ENCODE peak calls at places on chromosome 6, in four cellular contexts. H, A, T and I are unnamed samples.

GRCh38 chr6:25066593-25066992 is 130.8 kb upstream of the RIPOR2 start:
- DNase-seq in H (no peak), A (peak), T (no peak), I (peak)

GRCh38 chr6:70375166-70375565 is 38.1 kb upstream of the FAM135A start:
- DNase-seq in H (no peak), A (peak), T (no peak), I (peak)

GRCh38 chr6:115932481-115932880 is 128.2 kb downstream of the FRK start:
- DNase-seq in H (no peak), A (no peak), T (no peak), I (no peak)

GRCh38 chr6:40395066-40395697 is 192.0 kb downstream of the LRFN2 start:
- DNase-seq in H (no peak), A (no peak), T (no peak), I (peak)

GRCh38 chr6:39426057-39426592 is 103.6 kb upstream of the KCNK16 start:
- DNase-seq in H (no peak), A (peak), T (no peak), I (peak)

GRCh38 chr6:142696123-142696522 is 248.9 kb downstream of the HIVEP2 start:
- DNase-seq in H (no peak), A (no peak), T (no peak), I (peak)

GRCh38 chr6:28673800-28674671 is 148.4 kb downstream of the GPX5 start:
- DNase-seq in H (no peak), A (peak), T (no peak), I (peak)

GRCh38 chr6:24603241-24603640 is 42.8 kb downstream of the KIAA0319 start:
- DNase-seq in H (no peak), A (no peak), T (no peak), I (no peak)

GRCh38 chr6:6008648-6009421 is 2.1 kb upstream of the NRN1 start:
- DNase-seq in H (peak), A (no peak), T (peak), I (peak)

GRCh38 chr6:88584581-88584980 is 378.8 kb downstream of the RNGTT start:
- DNase-seq in H (no peak), A (no peak), T (no peak), I (no peak)

GRCh38 chr6:26284537-26285142 is 80.4 kb upstream of the BTN3A2 start:
- DNase-seq in H (peak), A (peak), T (no peak), I (peak)

GRCh38 chr6:166989427-166990034 is 9.7 kb upstream of the CEP43 start:
- DNase-seq in H (no peak), A (peak), T (no peak), I (peak)

GRCh38 chr6:148501178-148501590 is 158.5 kb downstream of the SASH1 start:
- DNase-seq in H (no peak), A (peak), T (peak), I (peak)

GRCh38 chr6:126672654-126673053 is 332.7 kb downstream of the CENPW start:
- DNase-seq in H (no peak), A (no peak), T (no peak), I (peak)

GRCh38 chr6:3919130-3919628 is 70.0 kb downstream of the FAM50B start:
- DNase-seq in H (no peak), A (peak), T (no peak), I (peak)

GRCh38 chr6:15089569-15090144 is 156.2 kb upstream of the JARID2 start:
- DNase-seq in H (no peak), A (no peak), T (no peak), I (no peak)

GRCh38 chr6:7846971-7847818 is 63.4 kb downstream of the TXNDC5 start:
- DNase-seq in H (no peak), A (peak), T (no peak), I (peak)

GRCh38 chr6:158854214-158855101 is 35.3 kb upstream of the EZR start:
- DNase-seq in H (no peak), A (peak), T (no peak), I (peak)

GRCh38 chr6:75374913-75375530 is 90.4 kb upstream of the TMEM30A start:
- DNase-seq in H (no peak), A (no peak), T (no peak), I (no peak)

GRCh38 chr6:117275205-117275604 is 9.8 kb downstream of the VGLL2 start:
- DNase-seq in H (no peak), A (no peak), T (no peak), I (no peak)

GRCh38 chr6:160088069-160088773 is 33.4 kb upstream of the SLC22A1 start:
- DNase-seq in H (peak), A (peak), T (peak), I (peak)

GRCh38 chr6:25250878-25251277 is 28.3 kb upstream of the CARMIL1 start:
- DNase-seq in H (no peak), A (peak), T (no peak), I (peak)

GRCh38 chr6:126007795-126008194 is 21.5 kb downstream of the TRMT11 start:
- DNase-seq in H (no peak), A (no peak), T (no peak), I (no peak)

GRCh38 chr6:42370323-42370985 is 81.3 kb downstream of the TRERF1 start:
- DNase-seq in H (no peak), A (no peak), T (no peak), I (no peak)

GRCh38 chr6:142757827-142758226 is 187.1 kb downstream of the HIVEP2 start:
- DNase-seq in H (no peak), A (no peak), T (no peak), I (no peak)

GRCh38 chr6:86685230-86685797 is 252.0 kb upstream of the HTR1E start:
- DNase-seq in H (no peak), A (no peak), T (no peak), I (no peak)

GRCh38 chr6:38080889-38081288 is 261.4 kb downstream of the ZFAND3 start:
- DNase-seq in H (no peak), A (no peak), T (no peak), I (peak)

GRCh38 chr6:23688650-23689049 is 437.4 kb upstream of the NRSN1 start:
- DNase-seq in H (no peak), A (no peak), T (no peak), I (no peak)

GRCh38 chr6:3226422-3227362 is 761 bp downstream of the TUBB2B start:
- DNase-seq in H (no peak), A (no peak), T (no peak), I (no peak)

GRCh38 chr6:138588805-138589434 is 89.6 kb upstream of the NHSL1 start:
- DNase-seq in H (no peak), A (peak), T (peak), I (peak)

GRCh38 chr6:11346516-11346915 is 114.0 kb upstream of the NEDD9 start:
- DNase-seq in H (no peak), A (no peak), T (no peak), I (no peak)

GRCh38 chr6:6057442-6058053 is 50.8 kb upstream of the NRN1 start:
- DNase-seq in H (no peak), A (no peak), T (no peak), I (peak)

GRCh38 chr6:4853782-4854511 is 77.7 kb downstream of the CDYL start:
- DNase-seq in H (peak), A (peak), T (no peak), I (no peak)

GRCh38 chr6:83257791-83258190 is 64.6 kb downstream of the RWDD2A start:
- DNase-seq in H (no peak), A (no peak), T (no peak), I (no peak)

GRCh38 chr6:1422290-1422689 is 32.9 kb downstream of the FOXF2 start:
- DNase-seq in H (no peak), A (no peak), T (no peak), I (no peak)

GRCh38 chr6:156876302-156876701 is 99.1 kb downstream of the ARID1B start:
- DNase-seq in H (no peak), A (no peak), T (no peak), I (no peak)

GRCh38 chr6:144008501-144009245 is 614 bp upstream of the PLAGL1 start:
- DNase-seq in H (peak), A (no peak), T (no peak), I (peak)
- H3K4me3 ChIP-seq in H (peak), A (peak), T (peak), I (peak)

GRCh38 chr6:16163535-16164300 is 34.8 kb downstream of the MYLIP start:
- DNase-seq in H (no peak), A (no peak), T (no peak), I (no peak)

GRCh38 chr6:16165641-16166040 is 36.8 kb downstream of the MYLIP start:
- DNase-seq in H (no peak), A (no peak), T (no peak), I (no peak)

GRCh38 chr6:16168121-16168520 is 39.2 kb downstream of the MYLIP start:
- DNase-seq in H (no peak), A (no peak), T (no peak), I (no peak)

GRCh38 chr6:16167219-16167618 is 38.3 kb downstream of the MYLIP start:
- DNase-seq in H (no peak), A (no peak), T (no peak), I (no peak)

DNA sequence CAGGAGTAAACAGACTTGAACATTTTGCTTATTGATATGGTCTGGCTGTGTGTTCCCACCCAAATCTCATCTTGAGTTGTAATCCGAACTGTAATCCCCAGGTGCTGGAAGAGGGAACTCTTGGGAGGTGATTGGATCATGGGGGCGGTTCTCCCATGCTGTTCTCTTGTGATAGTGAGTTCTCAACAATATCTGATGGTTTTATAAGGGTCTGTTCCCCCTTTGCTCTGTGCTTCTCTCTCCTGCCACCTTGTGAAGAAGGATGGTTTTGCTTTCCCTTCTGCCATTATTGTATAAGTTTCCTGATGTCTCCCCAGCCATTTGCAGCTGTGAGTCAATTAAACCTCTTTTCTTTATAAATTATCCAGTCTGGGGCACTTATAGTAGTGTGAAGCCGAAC is 40.0 kb downstream of the MYLIP start:
- DNase-seq in H (no peak), A (peak), T (no peak), I (peak)
- TF ChIP-seq CTCF in H (no peak), A (peak), T (peak), I (peak)

GRCh38 chr6:154354265-154354777 is 2.3 kb downstream of the IPCEF1 start:
- DNase-seq in H (no peak), A (no peak), T (no peak), I (no peak)

GRCh38 chr6:154356118-154356517 is 485 bp downstream of the IPCEF1 start:
- DNase-seq in H (no peak), A (no peak), T (no peak), I (no peak)

GRCh38 chr6:154359679-154360078 is 3.1 kb upstream of the IPCEF1 start:
- DNase-seq in H (no peak), A (no peak), T (no peak), I (no peak)

GRCh38 chr6:154358019-154358545 is 1.5 kb upstream of the IPCEF1 start:
- DNase-seq in H (no peak), A (peak), T (no peak), I (no peak)

DNA sequence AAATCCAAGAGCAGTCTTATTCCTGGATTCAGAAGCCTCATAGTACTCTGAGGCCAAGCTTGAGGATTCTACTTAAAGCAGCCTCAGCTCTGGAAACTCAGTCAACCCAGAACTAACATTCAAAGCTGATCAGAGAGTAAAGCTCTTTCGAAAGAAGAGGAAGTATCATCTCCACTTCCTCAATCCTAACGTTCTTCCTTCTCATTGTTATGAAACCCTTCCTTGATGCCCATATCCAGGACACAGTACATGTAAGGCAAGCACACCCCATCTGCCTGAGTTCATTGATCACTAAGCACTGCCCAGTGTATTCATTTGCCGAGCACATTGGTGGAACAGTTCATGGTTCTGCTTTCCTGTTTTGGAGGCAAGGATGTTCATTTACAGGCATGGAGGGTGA is at the start of gene IPCEF1:
- DNase-seq in H (no peak), A (no peak), T (no peak), I (no peak)
- H3K4me3 ChIP-seq in H (no peak), A (no peak), T (no peak), I (no peak)

DNA sequence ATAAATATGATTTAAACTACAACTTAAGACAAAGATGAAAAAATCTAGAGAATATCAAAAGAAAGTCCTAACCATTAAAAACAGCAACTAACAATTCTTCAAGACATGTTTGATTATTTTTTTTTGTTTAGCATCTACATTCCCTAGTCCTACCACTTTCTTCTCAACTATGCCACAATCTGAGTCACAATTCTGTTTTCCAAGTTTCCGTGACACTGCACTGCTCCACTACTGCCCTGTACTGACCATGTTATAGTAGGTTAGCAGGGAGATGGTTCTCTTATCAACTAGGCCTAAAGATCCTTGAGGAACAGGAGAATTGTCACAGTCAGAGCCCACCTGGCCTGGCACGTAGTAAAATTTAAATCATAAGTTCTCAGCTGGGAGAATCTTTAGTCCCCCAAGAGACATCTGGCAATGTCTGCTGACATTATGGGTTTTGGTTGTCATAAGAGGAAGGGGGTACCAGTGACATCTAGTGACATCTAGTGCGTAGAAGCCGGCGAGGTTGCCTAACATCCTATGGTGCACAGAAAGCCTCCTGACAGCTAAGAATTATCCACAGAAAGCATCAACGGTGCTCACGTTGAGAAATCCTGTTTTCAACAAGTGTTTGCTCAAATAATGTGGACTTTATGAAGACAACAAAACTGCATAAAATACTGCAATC is 100.5 kb downstream of the PDE10A start:
- DNase-seq in H (no peak), A (peak), T (no peak), I (no peak)
- TF ChIP-seq CTCF in H (no peak), A (no peak), T (no peak), I (no peak)